ENCODE peak calls at places on chromosome 4, in ten cellular contexts. N is IMR-90, U is Panc1, J is fibroblast of mammary gland, X is AG09309, G is OCI-LY7, Q is endothelial cell of umbilical vein, T is A549, S is tibial artery, Z is ascending aorta. E is an unnamed sample.
A peak's percentile ranks its signal among the peaks of the same experiment; 100 is the strongest.

GRCh38 chr4:8724436-8725070 is 132.0 kb downstream of the CPZ start:
- DNase-seq in N (no peak), U (no peak), J (no peak), X (no peak), G (no peak), Q (no peak), T (no peak), S (peak; percentile 10), Z (no peak), E (no peak)

GRCh38 chr4:17323619-17324400 is 188.1 kb downstream of the QDPR start:
- DNase-seq in N (peak; percentile 60), U (no peak), J (no peak), X (no peak), G (no peak), Q (peak; percentile 76), T (no peak), S (no peak), Z (no peak), E (no peak)

GRCh38 chr4:7904942-7905341 is 34.7 kb downstream of the AFAP1 start:
- DNase-seq in N (peak; percentile 94), U (no peak), J (peak; percentile 96), X (peak; percentile 83), G (no peak), Q (no peak), T (no peak), S (no peak), Z (no peak), E (no peak)

GRCh38 chr4:143199503-143199902 is 14.8 kb downstream of the USP38 start:
- DNase-seq in N (no peak), U (no peak), J (no peak), X (no peak), G (no peak), Q (no peak), T (no peak), S (no peak), Z (no peak), E (no peak)

GRCh38 chr4:181416966-181417365 is 826.2 kb upstream of the TENM3 start:
- DNase-seq in N (no peak), U (no peak), J (no peak), X (no peak), G (no peak), Q (no peak), T (no peak), S (no peak), Z (no peak), E (no peak)

GRCh38 chr4:73828945-73829344 is 7.5 kb upstream of the CXCL6 start:
- DNase-seq in N (peak; percentile 53), U (no peak), J (peak; percentile 81), X (no peak), G (no peak), Q (no peak), T (no peak), S (no peak), Z (no peak), E (no peak)

GRCh38 chr4:6450709-6451108 is 21.7 kb downstream of the PPP2R2C start:
- DNase-seq in N (no peak), U (no peak), J (no peak), X (no peak), G (no peak), Q (no peak), T (no peak), S (no peak), Z (no peak), E (no peak)

GRCh38 chr4:140028676-140029407 is 125.1 kb downstream of the MAML3 start:
- DNase-seq in N (peak; percentile 49), U (no peak), J (no peak), X (no peak), G (no peak), Q (no peak), T (no peak), S (no peak), Z (no peak), E (no peak)

GRCh38 chr4:37802068-37802666 is 24.3 kb upstream of the PGM2 start:
- DNase-seq in N (peak; percentile 60), U (peak; percentile 48), J (peak; percentile 79), X (no peak), G (peak; percentile 61), Q (peak; percentile 73), T (peak; percentile 27), S (peak; percentile 23), Z (no peak), E (no peak)

GRCh38 chr4:47824844-47825243 is 13.0 kb downstream of the CORIN start:
- DNase-seq in N (no peak), U (no peak), J (no peak), X (no peak), G (no peak), Q (no peak), T (no peak), S (no peak), Z (no peak), E (no peak)

GRCh38 chr4:164948943-164949342 is 28.5 kb downstream of the TRIM61 start:
- DNase-seq in N (no peak), U (no peak), J (no peak), X (no peak), G (peak; percentile 50), Q (no peak), T (no peak), S (no peak), Z (no peak), E (no peak)

DNA sequence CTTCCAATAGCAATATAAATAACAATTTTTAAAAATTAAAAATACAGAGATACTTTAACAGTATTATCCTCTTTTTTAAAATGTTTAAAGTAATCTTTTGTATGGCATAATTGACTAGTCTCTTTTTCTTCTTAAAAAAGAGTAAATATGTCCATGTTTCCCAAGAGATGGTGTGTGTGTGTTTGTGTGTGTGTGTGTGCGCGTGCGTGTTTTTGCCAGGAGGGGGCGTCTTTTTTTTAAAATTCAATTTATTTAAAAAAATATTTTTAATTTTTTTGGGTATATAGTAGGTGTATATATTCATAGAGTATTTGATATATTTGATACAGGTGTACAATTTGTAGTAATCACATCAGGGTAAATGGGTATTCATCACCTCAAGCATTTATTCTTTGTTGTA is 1073.7 kb downstream of the PCDH7 start:
- DNase-seq in N (no peak), U (no peak), J (peak; percentile 1), X (no peak), G (no peak), Q (no peak), T (no peak), S (no peak), Z (no peak), E (no peak)
- TF ChIP-seq CTCF in N (peak; percentile 13), U (peak; percentile 6), J (peak; percentile 11), X (peak; percentile 12), G (peak; percentile 60), Q (peak; percentile 20), T (no peak), S (no peak), Z (no peak), E (peak; percentile 48)

GRCh38 chr4:107220976-107221375 is 184.9 kb upstream of the DKK2 start:
- DNase-seq in N (no peak), U (no peak), J (peak; percentile 5), X (no peak), G (no peak), Q (no peak), T (no peak), S (no peak), Z (no peak), E (no peak)
- H3K4me3 ChIP-seq in N (no peak overlapping the region), U (no peak overlapping the region), J (no peak overlapping the region), X (no peak overlapping the region), G (no peak overlapping the region), Q (no peak overlapping the region), T (no peak overlapping the region), S (no peak overlapping the region), Z (no peak overlapping the region), E (no peak overlapping the region)

DNA sequence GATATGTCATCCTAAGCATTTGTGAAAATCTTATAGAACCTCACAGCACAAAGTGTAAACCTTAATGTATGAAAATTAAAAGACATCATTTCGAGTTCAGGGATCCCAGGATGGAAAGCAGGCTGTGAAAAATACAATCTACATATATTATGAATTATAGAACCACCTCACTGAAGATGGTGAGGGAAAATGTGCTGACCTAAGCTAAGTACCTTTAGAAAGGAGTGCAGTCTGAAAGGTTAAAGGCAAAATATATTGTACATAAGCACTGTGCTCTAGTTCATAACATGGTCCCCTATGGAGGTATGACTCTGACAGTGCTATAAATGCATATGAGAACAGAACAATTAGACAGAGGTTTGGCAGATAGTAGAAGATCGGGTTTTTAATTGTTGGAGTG is 368.6 kb downstream of the TMA16 start:
- DNase-seq in N (no peak), U (no peak), J (no peak), X (no peak), G (no peak), Q (no peak), T (no peak), S (no peak), Z (no peak), E (no peak)
- TF ChIP-seq CTCF in N (no peak), U (no peak), J (no peak), X (no peak), G (no peak), Q (no peak), T (no peak), S (no peak), Z (no peak), E (no peak)

GRCh38 chr4:53905935-53906377 is 158.4 kb downstream of the CHIC2 start:
- DNase-seq in N (peak; percentile 78), U (no peak), J (peak; percentile 78), X (no peak), G (peak; percentile 81), Q (no peak), T (no peak), S (no peak), Z (no peak), E (peak; percentile 38)
- H3K4me3 ChIP-seq in N (peak overlapping the region; percentile 44), U (peak overlapping the region; percentile 21), J (peak overlapping the region; percentile 30), X (peak overlapping the region; percentile 30), G (peak overlapping the region; percentile 60), Q (no peak overlapping the region), T (peak overlapping the region; percentile 29), S (peak overlapping the region; percentile 38), Z (peak overlapping the region; percentile 17), E (peak overlapping the region; percentile 57)

DNA sequence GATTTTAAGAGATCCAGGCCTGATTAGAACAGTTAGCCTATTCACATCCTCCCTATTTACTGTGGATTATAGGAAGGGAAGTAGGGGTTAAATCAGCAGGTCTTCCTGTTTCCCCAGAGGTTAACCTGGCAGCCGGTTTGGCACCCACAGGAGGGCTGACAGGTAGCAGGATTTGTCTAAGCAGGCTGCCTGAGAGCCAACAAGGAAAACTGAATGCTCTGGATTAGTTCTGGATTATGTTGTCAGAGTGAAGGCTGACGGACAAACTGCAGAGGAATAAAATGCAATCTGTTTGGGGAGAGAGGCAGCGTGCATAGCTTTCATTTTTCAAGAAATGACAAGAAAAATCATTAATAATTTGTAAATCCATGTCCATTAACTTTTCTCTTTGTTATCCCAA is 397.1 kb upstream of the FAM241A start:
- DNase-seq in N (no peak), U (no peak), J (no peak), X (no peak), G (no peak), Q (no peak), T (no peak), S (no peak), Z (no peak), E (no peak)
- TF ChIP-seq CTCF in N (no peak), U (no peak), J (no peak), X (no peak), G (no peak), Q (no peak), T (no peak), S (no peak), Z (no peak), E (no peak)

GRCh38 chr4:152696764-152697250 is 17.0 kb upstream of the TMEM154 start:
- DNase-seq in N (peak; percentile 65), U (no peak), J (peak; percentile 62), X (no peak), G (no peak), Q (no peak), T (no peak), S (no peak), Z (no peak), E (no peak)
- H3K4me3 ChIP-seq in N (no peak overlapping the region), U (no peak overlapping the region), J (no peak overlapping the region), X (no peak overlapping the region), G (no peak overlapping the region), Q (no peak overlapping the region), T (no peak overlapping the region), S (no peak overlapping the region), Z (no peak overlapping the region), E (no peak overlapping the region)

GRCh38 chr4:82388405-82388804 is 14.6 kb upstream of the HNRNPD start:
- DNase-seq in N (no peak), U (no peak), J (no peak), X (no peak), G (peak; percentile 30), Q (no peak), T (no peak), S (no peak), Z (no peak), E (no peak)
- TF ChIP-seq CTCF in N (no peak), U (no peak), J (no peak), X (no peak), G (peak; percentile 61), Q (no peak), T (no peak), S (no peak), Z (no peak), E (peak; percentile 32)

E was measured in epithelial cell of proximal tubule.